ENCODE peak calls at places on chromosome 1, in eight cellular contexts. One of them, this sample, is unnamed.

GRCh38 chr1:187264995-187265602 is 436.4 kb downstream of the PLA2G4A start:
- DNase-seq in retinal pigment epithelial cell: peak
- DNase-seq in nephron progenitor cell: peak
- DNase-seq in glutamatergic neuron: peak
- DNase-seq in cardiac muscle cell: peak
- DNase-seq in neural crest cell: peak
- DNase-seq in activated B cell treated with CpG ODN at 0.5 μM for 24 hours: no peak
- DNase-seq in progenitor cell of endocrine pancreas: peak
- DNase-seq in this sample: no peak

GRCh38 chr1:37453647-37454046 is 20.7 kb upstream of the ZC3H12A start:
- DNase-seq in retinal pigment epithelial cell: no peak
- DNase-seq in nephron progenitor cell: no peak
- DNase-seq in glutamatergic neuron: no peak
- DNase-seq in cardiac muscle cell: no peak
- DNase-seq in neural crest cell: no peak
- DNase-seq in activated B cell treated with CpG ODN at 0.5 μM for 24 hours: no peak
- DNase-seq in progenitor cell of endocrine pancreas: no peak
- DNase-seq in this sample: no peak

GRCh38 chr1:107748529-107748928 is 216.5 kb downstream of the VAV3 start:
- DNase-seq in retinal pigment epithelial cell: no peak
- DNase-seq in nephron progenitor cell: no peak
- DNase-seq in glutamatergic neuron: no peak
- DNase-seq in cardiac muscle cell: peak
- DNase-seq in neural crest cell: no peak
- DNase-seq in activated B cell treated with CpG ODN at 0.5 μM for 24 hours: no peak
- DNase-seq in progenitor cell of endocrine pancreas: no peak
- DNase-seq in this sample: no peak

GRCh38 chr1:216936779-216937178 is 213.6 kb upstream of the ESRRG start:
- DNase-seq in retinal pigment epithelial cell: no peak
- DNase-seq in nephron progenitor cell: no peak
- DNase-seq in glutamatergic neuron: no peak
- DNase-seq in cardiac muscle cell: no peak
- DNase-seq in neural crest cell: no peak
- DNase-seq in activated B cell treated with CpG ODN at 0.5 μM for 24 hours: no peak
- DNase-seq in progenitor cell of endocrine pancreas: no peak
- DNase-seq in this sample: no peak

GRCh38 chr1:40270152-40270834 is 12.3 kb downstream of the ZMPSTE24 start:
- DNase-seq in retinal pigment epithelial cell: no peak
- DNase-seq in nephron progenitor cell: no peak
- DNase-seq in glutamatergic neuron: no peak
- DNase-seq in cardiac muscle cell: no peak
- DNase-seq in neural crest cell: no peak
- DNase-seq in activated B cell treated with CpG ODN at 0.5 μM for 24 hours: no peak
- DNase-seq in progenitor cell of endocrine pancreas: no peak
- DNase-seq in this sample: no peak

GRCh38 chr1:243409284-243409683 is 153.4 kb downstream of the SDCCAG8 start:
- DNase-seq in retinal pigment epithelial cell: no peak
- DNase-seq in nephron progenitor cell: no peak
- DNase-seq in glutamatergic neuron: no peak
- DNase-seq in cardiac muscle cell: no peak
- DNase-seq in neural crest cell: no peak
- DNase-seq in activated B cell treated with CpG ODN at 0.5 μM for 24 hours: no peak
- DNase-seq in progenitor cell of endocrine pancreas: no peak
- DNase-seq in this sample: no peak

GRCh38 chr1:24928631-24929090 is 1.4 kb downstream of the RUNX3 start:
- DNase-seq in retinal pigment epithelial cell: no peak
- DNase-seq in nephron progenitor cell: peak
- DNase-seq in glutamatergic neuron: peak
- DNase-seq in cardiac muscle cell: no peak
- DNase-seq in neural crest cell: no peak
- DNase-seq in activated B cell treated with CpG ODN at 0.5 μM for 24 hours: peak
- DNase-seq in progenitor cell of endocrine pancreas: no peak
- DNase-seq in this sample: no peak

GRCh38 chr1:110690966-110691365 is 16.2 kb upstream of the KCNA3 start:
- DNase-seq in retinal pigment epithelial cell: no peak
- DNase-seq in nephron progenitor cell: no peak
- DNase-seq in glutamatergic neuron: no peak
- DNase-seq in cardiac muscle cell: no peak
- DNase-seq in neural crest cell: no peak
- DNase-seq in activated B cell treated with CpG ODN at 0.5 μM for 24 hours: no peak
- DNase-seq in progenitor cell of endocrine pancreas: no peak
- DNase-seq in this sample: no peak

GRCh38 chr1:44029260-44029910 is 1.9 kb downstream of the SLC6A9 start:
- DNase-seq in retinal pigment epithelial cell: no peak
- DNase-seq in nephron progenitor cell: no peak
- DNase-seq in glutamatergic neuron: no peak
- DNase-seq in cardiac muscle cell: peak
- DNase-seq in neural crest cell: no peak
- DNase-seq in activated B cell treated with CpG ODN at 0.5 μM for 24 hours: no peak
- DNase-seq in progenitor cell of endocrine pancreas: no peak
- DNase-seq in this sample: no peak

GRCh38 chr1:8472668-8473067 is 154.8 kb downstream of the SLC45A1 start:
- DNase-seq in retinal pigment epithelial cell: no peak
- DNase-seq in nephron progenitor cell: no peak
- DNase-seq in glutamatergic neuron: no peak
- DNase-seq in cardiac muscle cell: no peak
- DNase-seq in neural crest cell: no peak
- DNase-seq in activated B cell treated with CpG ODN at 0.5 μM for 24 hours: no peak
- DNase-seq in progenitor cell of endocrine pancreas: no peak
- DNase-seq in this sample: no peak

DNA sequence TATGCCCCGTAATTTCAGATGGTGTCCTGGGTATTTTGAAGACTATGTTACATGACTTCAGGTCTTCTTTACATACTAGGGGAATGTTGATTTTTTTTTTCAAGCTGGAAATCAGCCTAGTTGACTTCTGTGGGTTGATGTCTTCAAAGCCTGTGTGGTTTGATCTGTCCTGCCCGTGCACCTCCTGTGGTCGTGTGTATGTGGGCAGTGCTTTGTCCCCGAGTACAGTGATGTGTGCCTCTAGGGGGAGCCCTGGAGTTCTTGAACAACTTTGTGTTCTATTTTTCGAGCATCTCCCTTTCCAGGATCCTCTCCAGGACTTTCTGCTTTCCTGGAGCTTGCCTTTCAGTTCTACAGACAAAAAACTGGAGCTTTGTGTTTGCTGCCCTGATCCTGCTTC is 28.9 kb downstream of the OBSCN start:
- DNase-seq in retinal pigment epithelial cell: no peak
- DNase-seq in nephron progenitor cell: no peak
- DNase-seq in glutamatergic neuron: no peak
- DNase-seq in cardiac muscle cell: peak
- DNase-seq in neural crest cell: peak
- DNase-seq in activated B cell treated with CpG ODN at 0.5 μM for 24 hours: no peak
- DNase-seq in progenitor cell of endocrine pancreas: no peak
- DNase-seq in this sample: no peak
- TF ChIP-seq CTCF in retinal pigment epithelial cell: peak
- TF ChIP-seq CTCF in nephron progenitor cell: peak
- TF ChIP-seq CTCF in glutamatergic neuron: peak
- TF ChIP-seq CTCF in cardiac muscle cell: peak
- TF ChIP-seq CTCF in neural crest cell: peak
- TF ChIP-seq CTCF in activated B cell treated with CpG ODN at 0.5 μM for 24 hours: no peak
- TF ChIP-seq CTCF in progenitor cell of endocrine pancreas: peak
- TF ChIP-seq CTCF in this sample: no peak

GRCh38 chr1:84773933-84774497 is 83.8 kb upstream of the SSX2IP start:
- DNase-seq in retinal pigment epithelial cell: no peak
- DNase-seq in nephron progenitor cell: peak
- DNase-seq in glutamatergic neuron: no peak
- DNase-seq in cardiac muscle cell: peak
- DNase-seq in neural crest cell: no peak
- DNase-seq in activated B cell treated with CpG ODN at 0.5 μM for 24 hours: no peak
- DNase-seq in progenitor cell of endocrine pancreas: no peak
- DNase-seq in this sample: no peak

GRCh38 chr1:84772428-84772943 is 82.2 kb upstream of the SSX2IP start:
- DNase-seq in retinal pigment epithelial cell: no peak
- DNase-seq in nephron progenitor cell: peak
- DNase-seq in glutamatergic neuron: peak
- DNase-seq in cardiac muscle cell: peak
- DNase-seq in neural crest cell: peak
- DNase-seq in activated B cell treated with CpG ODN at 0.5 μM for 24 hours: peak
- DNase-seq in progenitor cell of endocrine pancreas: peak
- DNase-seq in this sample: peak

GRCh38 chr1:84770481-84770880 is 80.2 kb upstream of the SSX2IP start:
- DNase-seq in retinal pigment epithelial cell: no peak
- DNase-seq in nephron progenitor cell: no peak
- DNase-seq in glutamatergic neuron: no peak
- DNase-seq in cardiac muscle cell: no peak
- DNase-seq in neural crest cell: no peak
- DNase-seq in activated B cell treated with CpG ODN at 0.5 μM for 24 hours: no peak
- DNase-seq in progenitor cell of endocrine pancreas: no peak
- DNase-seq in this sample: no peak

GRCh38 chr1:84773195-84773594 is 82.9 kb upstream of the SSX2IP start:
- DNase-seq in retinal pigment epithelial cell: no peak
- DNase-seq in nephron progenitor cell: no peak
- DNase-seq in glutamatergic neuron: no peak
- DNase-seq in cardiac muscle cell: no peak
- DNase-seq in neural crest cell: no peak
- DNase-seq in activated B cell treated with CpG ODN at 0.5 μM for 24 hours: no peak
- DNase-seq in progenitor cell of endocrine pancreas: no peak
- DNase-seq in this sample: no peak

GRCh38 chr1:84771895-84772294 is 81.6 kb upstream of the SSX2IP start:
- DNase-seq in retinal pigment epithelial cell: no peak
- DNase-seq in nephron progenitor cell: no peak
- DNase-seq in glutamatergic neuron: no peak
- DNase-seq in cardiac muscle cell: no peak
- DNase-seq in neural crest cell: no peak
- DNase-seq in activated B cell treated with CpG ODN at 0.5 μM for 24 hours: no peak
- DNase-seq in progenitor cell of endocrine pancreas: no peak
- DNase-seq in this sample: no peak
- TF ChIP-seq CTCF in retinal pigment epithelial cell: no peak
- TF ChIP-seq CTCF in nephron progenitor cell: no peak
- TF ChIP-seq CTCF in glutamatergic neuron: no peak
- TF ChIP-seq CTCF in cardiac muscle cell: no peak
- TF ChIP-seq CTCF in neural crest cell: no peak
- TF ChIP-seq CTCF in activated B cell treated with CpG ODN at 0.5 μM for 24 hours: no peak
- TF ChIP-seq CTCF in progenitor cell of endocrine pancreas: no peak
- TF ChIP-seq CTCF in this sample: no peak

GRCh38 chr1:229941785-229942184 is 125.3 kb upstream of the GALNT2 start:
- DNase-seq in retinal pigment epithelial cell: no peak
- DNase-seq in nephron progenitor cell: no peak
- DNase-seq in glutamatergic neuron: no peak
- DNase-seq in cardiac muscle cell: no peak
- DNase-seq in neural crest cell: no peak
- DNase-seq in activated B cell treated with CpG ODN at 0.5 μM for 24 hours: no peak
- DNase-seq in progenitor cell of endocrine pancreas: no peak
- DNase-seq in this sample: no peak

GRCh38 chr1:229942508-229942907 is 124.5 kb upstream of the GALNT2 start:
- DNase-seq in retinal pigment epithelial cell: no peak
- DNase-seq in nephron progenitor cell: no peak
- DNase-seq in glutamatergic neuron: no peak
- DNase-seq in cardiac muscle cell: no peak
- DNase-seq in neural crest cell: no peak
- DNase-seq in activated B cell treated with CpG ODN at 0.5 μM for 24 hours: no peak
- DNase-seq in progenitor cell of endocrine pancreas: no peak
- DNase-seq in this sample: no peak

GRCh38 chr1:229945795-229946194 is 121.2 kb upstream of the GALNT2 start:
- DNase-seq in retinal pigment epithelial cell: no peak
- DNase-seq in nephron progenitor cell: no peak
- DNase-seq in glutamatergic neuron: no peak
- DNase-seq in cardiac muscle cell: no peak
- DNase-seq in neural crest cell: no peak
- DNase-seq in activated B cell treated with CpG ODN at 0.5 μM for 24 hours: no peak
- DNase-seq in progenitor cell of endocrine pancreas: no peak
- DNase-seq in this sample: no peak

GRCh38 chr1:229943148-229943714 is 123.8 kb upstream of the GALNT2 start:
- DNase-seq in retinal pigment epithelial cell: no peak
- DNase-seq in nephron progenitor cell: no peak
- DNase-seq in glutamatergic neuron: no peak
- DNase-seq in cardiac muscle cell: no peak
- DNase-seq in neural crest cell: no peak
- DNase-seq in activated B cell treated with CpG ODN at 0.5 μM for 24 hours: no peak
- DNase-seq in progenitor cell of endocrine pancreas: no peak
- DNase-seq in this sample: no peak

DNA sequence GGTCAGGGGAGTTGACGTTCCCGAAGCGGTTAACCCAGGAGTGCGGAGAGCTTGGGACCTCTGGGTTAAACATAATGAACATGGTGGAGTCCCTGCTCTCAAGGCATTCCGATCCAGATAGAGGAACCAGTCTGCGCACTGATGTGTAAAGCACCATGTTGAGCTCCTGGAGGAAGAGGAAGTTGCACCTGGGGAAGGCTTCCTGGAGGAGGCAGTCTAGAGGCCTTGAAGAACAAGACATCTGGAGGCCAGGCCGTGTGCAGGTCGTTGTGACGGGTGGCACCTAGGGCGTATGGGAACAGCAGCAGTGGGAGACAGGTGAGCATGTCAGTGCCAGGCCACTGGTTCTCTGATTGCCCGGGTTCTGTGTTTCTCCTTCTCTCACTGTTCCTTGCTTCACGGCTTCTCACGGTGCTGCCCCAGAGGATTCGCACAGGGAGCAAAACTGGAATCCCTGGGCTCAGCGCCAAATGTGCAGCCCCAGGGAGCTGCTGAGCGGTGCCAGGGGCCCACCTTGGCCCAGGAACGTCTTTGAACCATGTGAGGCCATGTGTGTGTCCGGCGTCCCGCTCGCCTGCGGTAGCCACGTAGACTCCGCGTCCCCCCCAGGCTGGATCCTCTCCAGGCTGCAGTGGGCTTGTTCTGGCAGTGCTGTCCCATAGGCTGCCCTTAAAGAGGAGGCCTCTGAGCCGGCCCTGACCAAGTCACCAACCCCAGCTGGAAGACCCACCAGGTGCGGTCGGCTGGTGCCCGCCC is 122.9 kb upstream of the GALNT2 start:
- DNase-seq in retinal pigment epithelial cell: no peak
- DNase-seq in nephron progenitor cell: no peak
- DNase-seq in glutamatergic neuron: no peak
- DNase-seq in cardiac muscle cell: no peak
- DNase-seq in neural crest cell: no peak
- DNase-seq in activated B cell treated with CpG ODN at 0.5 μM for 24 hours: no peak
- DNase-seq in progenitor cell of endocrine pancreas: no peak
- DNase-seq in this sample: no peak
- TF ChIP-seq CTCF in retinal pigment epithelial cell: no peak
- TF ChIP-seq CTCF in nephron progenitor cell: no peak
- TF ChIP-seq CTCF in glutamatergic neuron: no peak
- TF ChIP-seq CTCF in cardiac muscle cell: no peak
- TF ChIP-seq CTCF in neural crest cell: no peak
- TF ChIP-seq CTCF in activated B cell treated with CpG ODN at 0.5 μM for 24 hours: no peak
- TF ChIP-seq CTCF in progenitor cell of endocrine pancreas: no peak
- TF ChIP-seq CTCF in this sample: no peak

DNA sequence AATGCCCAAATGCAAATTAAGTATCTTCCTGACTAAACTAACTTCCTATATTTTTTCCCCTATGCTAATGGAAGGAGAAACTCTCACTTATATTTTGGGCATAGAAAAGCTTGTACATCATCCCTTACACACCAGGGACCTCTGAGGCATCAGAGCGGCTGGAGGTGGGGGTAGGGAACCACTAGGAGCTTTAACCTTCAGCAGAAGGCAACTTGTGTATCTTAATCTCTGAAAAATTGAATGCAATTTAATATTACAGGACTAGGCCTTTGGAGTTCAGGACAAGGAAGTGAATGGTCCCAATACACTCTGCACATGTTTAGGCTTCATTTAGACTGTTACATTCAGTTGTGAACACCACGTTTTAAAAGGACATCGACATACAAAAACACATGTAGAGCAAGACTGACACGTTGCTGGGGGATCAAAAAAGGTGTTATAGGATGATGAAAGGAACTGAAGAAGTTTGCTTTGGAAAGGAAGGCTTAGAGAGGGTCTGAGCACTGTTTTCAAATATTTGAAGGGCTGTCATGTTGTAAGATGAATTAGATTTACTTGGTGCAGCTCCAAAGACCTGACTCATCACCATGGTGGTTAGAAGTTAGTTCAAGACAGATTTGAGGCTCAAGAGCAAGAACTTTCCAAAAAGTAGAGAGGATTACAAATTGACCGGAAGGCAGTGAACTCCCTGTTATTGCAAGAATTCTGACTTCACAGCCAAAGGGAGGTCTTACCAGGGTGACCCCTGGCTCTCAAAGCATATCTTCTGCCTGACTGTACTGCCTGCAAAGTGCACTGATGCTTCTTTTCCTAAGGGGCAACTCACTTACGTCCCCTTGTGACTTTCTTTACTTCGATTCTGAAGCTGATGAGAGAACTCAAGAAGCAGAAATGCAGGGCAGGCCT is 86.1 kb downstream of the NAV1 start:
- DNase-seq in retinal pigment epithelial cell: peak
- DNase-seq in nephron progenitor cell: no peak
- DNase-seq in glutamatergic neuron: no peak
- DNase-seq in cardiac muscle cell: no peak
- DNase-seq in neural crest cell: no peak
- DNase-seq in activated B cell treated with CpG ODN at 0.5 μM for 24 hours: no peak
- DNase-seq in progenitor cell of endocrine pancreas: no peak
- DNase-seq in this sample: no peak
- TF ChIP-seq CTCF in retinal pigment epithelial cell: no peak
- TF ChIP-seq CTCF in nephron progenitor cell: no peak
- TF ChIP-seq CTCF in glutamatergic neuron: no peak
- TF ChIP-seq CTCF in cardiac muscle cell: peak
- TF ChIP-seq CTCF in neural crest cell: no peak
- TF ChIP-seq CTCF in activated B cell treated with CpG ODN at 0.5 μM for 24 hours: no peak
- TF ChIP-seq CTCF in progenitor cell of endocrine pancreas: no peak
- TF ChIP-seq CTCF in this sample: no peak